ENCODE peak calls at places on chromosomes 16 and 17, in ten cellular contexts. Z is posterior vena cava; W is stimulated activated CD4-positive, alpha-beta T cell treated with anti-CD3 and anti-CD28 coated beads, Interleukin-4, amount 100 ng/mL, for 1 hour; L is kidney glomerular epithelial cell; T is KBM-7; V is CD8-positive, alpha-beta T cell; J is NCI-H1105; N is activated CD4-positive, alpha-beta T cell treated with anti-CD3 and anti-CD28 coated beads for 24 hours; B is body of pancreas; E is brain pericyte. R is an unnamed sample.

GRCh38 chr16:63623551-63624039 is 1498.3 kb downstream of the CDH11 start:
- DNase-seq in Z (no peak), W (no peak), L (no peak), T (no peak), V (no peak), J (no peak), N (no peak), B (no peak), E (no peak), R (no peak)

GRCh38 chr16:1066584-1067172 is 5.9 kb upstream of the SSTR5 start:
- DNase-seq in Z (no peak), W (no peak), L (no peak), T (no peak), V (no peak), J (no peak), N (no peak), B (no peak), E (no peak), R (no peak)

GRCh38 chr16:82832861-82833260 is 206.1 kb downstream of the CDH13 start:
- DNase-seq in Z (no peak), W (no peak), L (no peak), T (no peak), V (no peak), J (no peak), N (no peak), B (no peak), E (no peak), R (no peak)

GRCh38 chr16:75248142-75248535 is 3.3 kb downstream of the BCAR1 start:
- DNase-seq in Z (no peak), W (no peak), L (no peak), T (no peak), V (no peak), J (no peak), N (no peak), B (peak), E (no peak), R (peak)

GRCh38 chr17:49887744-49888360 is 40.0 kb upstream of the TAC4 start:
- DNase-seq in Z (no peak), W (no peak), L (no peak), T (no peak), V (no peak), J (no peak), N (no peak), B (peak), E (no peak), R (no peak)

GRCh38 chr17:8121531-8122390 is 2.1 kb downstream of the HES7 start:
- DNase-seq in Z (peak), W (peak), L (peak), T (peak), V (peak), J (peak), N (no peak), B (peak), E (no peak), R (peak)

GRCh38 chr16:46591257-46591656 is 29.9 kb downstream of the SHCBP1 start:
- DNase-seq in Z (no peak), W (no peak), L (no peak), T (no peak), V (no peak), J (no peak), N (no peak), B (no peak), E (no peak), R (no peak)

GRCh38 chr17:58324409-58325288 is 3.9 kb downstream of the TSPOAP1 start:
- DNase-seq in Z (peak), W (no peak), L (no peak), T (no peak), V (no peak), J (peak), N (no peak), B (peak), E (no peak), R (peak)

GRCh38 chr16:4262303-4262835 is 10.5 kb downstream of the TFAP4 start:
- DNase-seq in Z (no peak), W (no peak), L (no peak), T (no peak), V (no peak), J (no peak), N (no peak), B (no peak), E (no peak), R (no peak)

GRCh38 chr17:3794890-3795757 is 5.9 kb downstream of the ITGAE start:
- DNase-seq in Z (no peak), W (no peak), L (peak), T (no peak), V (peak), J (no peak), N (no peak), B (no peak), E (no peak), R (no peak)

GRCh38 chr17:82065638-82066303 is at the start of gene DUS1L:
- DNase-seq in Z (peak), W (peak), L (no peak), T (peak), V (peak), J (no peak), N (peak), B (peak), E (peak), R (peak)

GRCh38 chr17:34859652-34860051 is 101.6 kb downstream of the CCT6B start:
- DNase-seq in Z (peak), W (no peak), L (no peak), T (no peak), V (no peak), J (no peak), N (no peak), B (no peak), E (no peak), R (no peak)

GRCh38 chr16:51133130-51133529 is 17.9 kb downstream of the SALL1 start:
- DNase-seq in Z (no peak), W (no peak), L (no peak), T (no peak), V (no peak), J (no peak), N (no peak), B (no peak), E (no peak), R (no peak)

GRCh38 chr17:71987634-71988033 is 133.2 kb upstream of the SOX9 start:
- DNase-seq in Z (no peak), W (no peak), L (no peak), T (no peak), V (no peak), J (no peak), N (no peak), B (no peak), E (no peak), R (no peak)

GRCh38 chr16:8767176-8767575 is 30.3 kb downstream of the TMEM186 start:
- DNase-seq in Z (no peak), W (no peak), L (no peak), T (no peak), V (no peak), J (no peak), N (no peak), B (no peak), E (no peak), R (no peak)

GRCh38 chr17:2406271-2406902 is 5.5 kb upstream of the MNT start:
- DNase-seq in Z (no peak), W (no peak), L (no peak), T (no peak), V (no peak), J (no peak), N (no peak), B (no peak), E (no peak), R (peak)

GRCh38 chr17:16363749-16364536 is 10.7 kb upstream of the CENPV start:
- DNase-seq in Z (peak), W (peak), L (peak), T (peak), V (peak), J (peak), N (peak), B (peak), E (no peak), R (peak)

GRCh38 chr16:29909398-29909797 is 9.1 kb downstream of the ASPHD1 start:
- DNase-seq in Z (no peak), W (no peak), L (no peak), T (peak), V (no peak), J (no peak), N (no peak), B (no peak), E (no peak), R (no peak)

GRCh38 chr16:6144441-6144840 is 1046.8 kb upstream of the EEF2KMT start:
- DNase-seq in Z (no peak), W (no peak), L (no peak), T (no peak), V (no peak), J (no peak), N (no peak), B (no peak), E (no peak), R (no peak)

GRCh38 chr16:7420843-7421242 is 88.2 kb downstream of the RBFOX1 start:
- DNase-seq in Z (no peak), W (no peak), L (no peak), T (no peak), V (no peak), J (no peak), N (no peak), B (no peak), E (no peak), R (no peak)

GRCh38 chr17:66549731-66550207 is 247.4 kb downstream of the PRKCA start:
- DNase-seq in Z (no peak), W (no peak), L (peak), T (no peak), V (no peak), J (no peak), N (no peak), B (no peak), E (no peak), R (no peak)

GRCh38 chr17:34781571-34782108 is 179.6 kb downstream of the CCT6B start:
- DNase-seq in Z (no peak), W (no peak), L (no peak), T (no peak), V (no peak), J (no peak), N (no peak), B (no peak), E (no peak), R (no peak)